ENCODE peak calls at places on chromosomes 3 and 15, in eight cellular contexts. One of them, this sample, is unnamed.

GRCh38 chr15:64892850-64893403 is 18.8 kb upstream of the ANKDD1A start:
- DNase-seq in left ventricle myocardium inferior: peak; percentile 11
- DNase-seq in brain microvascular endothelial cell: no peak
- DNase-seq in AG04449: no peak
- DNase-seq in upper lobe of right lung: no peak
- DNase-seq in glutamatergic neuron: no peak
- DNase-seq in adrenal gland: no peak
- DNase-seq in fibroblast of lung: no peak
- DNase-seq in this sample: no peak

GRCh38 chr15:52078876-52079700 is 33.5 kb downstream of the BCL2L10 start:
- DNase-seq in left ventricle myocardium inferior: peak; percentile 81
- DNase-seq in adrenal gland: peak; percentile 87
- DNase-seq in brain microvascular endothelial cell: peak; percentile 48
- DNase-seq in fibroblast of lung: peak; percentile 49
- DNase-seq in glutamatergic neuron: peak; percentile 94
- DNase-seq in AG04449: no peak
- DNase-seq in upper lobe of right lung: peak; percentile 89
- DNase-seq in this sample: peak; percentile 95

GRCh38 chr15:66620744-66621344 is 55.0 kb upstream of the LCTL start:
- DNase-seq in glutamatergic neuron: no peak
- DNase-seq in adrenal gland: no peak
- DNase-seq in upper lobe of right lung: no peak
- DNase-seq in AG04449: no peak
- DNase-seq in brain microvascular endothelial cell: no peak
- DNase-seq in fibroblast of lung: no peak
- DNase-seq in left ventricle myocardium inferior: no peak
- DNase-seq in this sample: no peak

GRCh38 chr3:87436781-87437543 is 160.6 kb upstream of the POU1F1 start:
- DNase-seq in adrenal gland: no peak
- DNase-seq in upper lobe of right lung: no peak
- DNase-seq in AG04449: peak; percentile 59
- DNase-seq in left ventricle myocardium inferior: no peak
- DNase-seq in fibroblast of lung: peak; percentile 90
- DNase-seq in glutamatergic neuron: no peak
- DNase-seq in brain microvascular endothelial cell: no peak
- DNase-seq in this sample: no peak

GRCh38 chr3:195139091-195139875 is 131.7 kb downstream of the XXYLT1 start:
- DNase-seq in fibroblast of lung: no peak
- DNase-seq in brain microvascular endothelial cell: no peak
- DNase-seq in glutamatergic neuron: no peak
- DNase-seq in upper lobe of right lung: no peak
- DNase-seq in left ventricle myocardium inferior: no peak
- DNase-seq in adrenal gland: no peak
- DNase-seq in AG04449: no peak
- DNase-seq in this sample: no peak

GRCh38 chr3:147613710-147614109 is 204.5 kb downstream of the ZIC1 start:
- DNase-seq in left ventricle myocardium inferior: no peak
- DNase-seq in brain microvascular endothelial cell: no peak
- DNase-seq in fibroblast of lung: no peak
- DNase-seq in adrenal gland: no peak
- DNase-seq in upper lobe of right lung: no peak
- DNase-seq in glutamatergic neuron: no peak
- DNase-seq in AG04449: no peak
- DNase-seq in this sample: no peak

GRCh38 chr3:12158387-12159226 is at the start of gene TIMP4:
- DNase-seq in AG04449: no peak
- DNase-seq in brain microvascular endothelial cell: peak; percentile 51
- DNase-seq in upper lobe of right lung: no peak
- DNase-seq in fibroblast of lung: peak; percentile 52
- DNase-seq in adrenal gland: peak; percentile 10
- DNase-seq in glutamatergic neuron: peak; percentile 25
- DNase-seq in left ventricle myocardium inferior: peak; percentile 62
- DNase-seq in this sample: no peak

GRCh38 chr3:17033516-17034168 is 148.9 kb downstream of the PLCL2 start:
- DNase-seq in brain microvascular endothelial cell: no peak
- DNase-seq in fibroblast of lung: peak; percentile 32
- DNase-seq in AG04449: no peak
- DNase-seq in upper lobe of right lung: no peak
- DNase-seq in left ventricle myocardium inferior: no peak
- DNase-seq in glutamatergic neuron: no peak
- DNase-seq in adrenal gland: peak; percentile 32
- DNase-seq in this sample: no peak

GRCh38 chr3:50651875-50652529 is 22.7 kb upstream of the DOCK3 start:
- DNase-seq in left ventricle myocardium inferior: no peak
- DNase-seq in upper lobe of right lung: no peak
- DNase-seq in glutamatergic neuron: no peak
- DNase-seq in fibroblast of lung: no peak
- DNase-seq in brain microvascular endothelial cell: no peak
- DNase-seq in adrenal gland: peak; percentile 48
- DNase-seq in AG04449: no peak
- DNase-seq in this sample: no peak

GRCh38 chr3:50655009-50655830 is 19.5 kb upstream of the DOCK3 start:
- DNase-seq in AG04449: no peak
- DNase-seq in upper lobe of right lung: peak; percentile 34
- DNase-seq in glutamatergic neuron: no peak
- DNase-seq in brain microvascular endothelial cell: no peak
- DNase-seq in left ventricle myocardium inferior: no peak
- DNase-seq in fibroblast of lung: no peak
- DNase-seq in adrenal gland: no peak
- DNase-seq in this sample: no peak

GRCh38 chr3:50654196-50654595 is 20.5 kb upstream of the DOCK3 start:
- DNase-seq in glutamatergic neuron: no peak
- DNase-seq in brain microvascular endothelial cell: no peak
- DNase-seq in left ventricle myocardium inferior: no peak
- DNase-seq in fibroblast of lung: no peak
- DNase-seq in adrenal gland: no peak
- DNase-seq in upper lobe of right lung: peak; percentile 32
- DNase-seq in AG04449: no peak
- DNase-seq in this sample: no peak

GRCh38 chr3:50651445-50651844 is 23.3 kb upstream of the DOCK3 start:
- DNase-seq in adrenal gland: no peak
- DNase-seq in upper lobe of right lung: no peak
- DNase-seq in AG04449: no peak
- DNase-seq in fibroblast of lung: no peak
- DNase-seq in left ventricle myocardium inferior: no peak
- DNase-seq in brain microvascular endothelial cell: no peak
- DNase-seq in glutamatergic neuron: no peak
- DNase-seq in this sample: no peak

GRCh38 chr3:50652709-50653108 is 22.0 kb upstream of the DOCK3 start:
- DNase-seq in AG04449: no peak
- DNase-seq in brain microvascular endothelial cell: no peak
- DNase-seq in glutamatergic neuron: no peak
- DNase-seq in left ventricle myocardium inferior: peak; percentile 49
- DNase-seq in adrenal gland: peak; percentile 30
- DNase-seq in fibroblast of lung: no peak
- DNase-seq in upper lobe of right lung: peak; percentile 75
- DNase-seq in this sample: no peak
- TF ChIP-seq CTCF in AG04449: peak; percentile 13
- TF ChIP-seq CTCF in brain microvascular endothelial cell: peak; percentile 63
- TF ChIP-seq CTCF in glutamatergic neuron: no peak
- TF ChIP-seq CTCF in left ventricle myocardium inferior: peak; percentile 61
- TF ChIP-seq CTCF in adrenal gland: peak; percentile 44
- TF ChIP-seq CTCF in fibroblast of lung: peak; percentile 24
- TF ChIP-seq CTCF in upper lobe of right lung: peak; percentile 47
- TF ChIP-seq CTCF in this sample: no peak

GRCh38 chr3:155369735-155370134 is 76.3 kb upstream of the STRIT1 start:
- DNase-seq in glutamatergic neuron: no peak
- DNase-seq in upper lobe of right lung: no peak
- DNase-seq in AG04449: no peak
- DNase-seq in left ventricle myocardium inferior: no peak
- DNase-seq in fibroblast of lung: no peak
- DNase-seq in brain microvascular endothelial cell: no peak
- DNase-seq in adrenal gland: no peak
- DNase-seq in this sample: no peak

GRCh38 chr3:155370764-155371503 is 77.5 kb upstream of the STRIT1 start:
- DNase-seq in glutamatergic neuron: no peak
- DNase-seq in AG04449: no peak
- DNase-seq in left ventricle myocardium inferior: no peak
- DNase-seq in fibroblast of lung: no peak
- DNase-seq in adrenal gland: no peak
- DNase-seq in brain microvascular endothelial cell: no peak
- DNase-seq in upper lobe of right lung: no peak
- DNase-seq in this sample: no peak

GRCh38 chr3:155367510-155367909 is 74.0 kb upstream of the STRIT1 start:
- DNase-seq in glutamatergic neuron: no peak
- DNase-seq in AG04449: no peak
- DNase-seq in fibroblast of lung: no peak
- DNase-seq in brain microvascular endothelial cell: no peak
- DNase-seq in upper lobe of right lung: no peak
- DNase-seq in left ventricle myocardium inferior: no peak
- DNase-seq in adrenal gland: no peak
- DNase-seq in this sample: no peak

GRCh38 chr3:155369244-155369643 is 75.8 kb upstream of the STRIT1 start:
- DNase-seq in glutamatergic neuron: no peak
- DNase-seq in brain microvascular endothelial cell: no peak
- DNase-seq in adrenal gland: no peak
- DNase-seq in left ventricle myocardium inferior: no peak
- DNase-seq in upper lobe of right lung: no peak
- DNase-seq in fibroblast of lung: no peak
- DNase-seq in AG04449: no peak
- DNase-seq in this sample: no peak

GRCh38 chr3:155370198-155370597 is 76.7 kb upstream of the STRIT1 start:
- DNase-seq in left ventricle myocardium inferior: peak; percentile 68
- DNase-seq in adrenal gland: no peak
- DNase-seq in upper lobe of right lung: no peak
- DNase-seq in brain microvascular endothelial cell: no peak
- DNase-seq in glutamatergic neuron: no peak
- DNase-seq in AG04449: no peak
- DNase-seq in fibroblast of lung: no peak
- DNase-seq in this sample: no peak
- TF ChIP-seq CTCF in left ventricle myocardium inferior: peak; percentile 62
- TF ChIP-seq CTCF in adrenal gland: no peak
- TF ChIP-seq CTCF in upper lobe of right lung: no peak
- TF ChIP-seq CTCF in brain microvascular endothelial cell: no peak
- TF ChIP-seq CTCF in glutamatergic neuron: no peak
- TF ChIP-seq CTCF in AG04449: no peak
- TF ChIP-seq CTCF in fibroblast of lung: no peak
- TF ChIP-seq CTCF in this sample: no peak

DNA sequence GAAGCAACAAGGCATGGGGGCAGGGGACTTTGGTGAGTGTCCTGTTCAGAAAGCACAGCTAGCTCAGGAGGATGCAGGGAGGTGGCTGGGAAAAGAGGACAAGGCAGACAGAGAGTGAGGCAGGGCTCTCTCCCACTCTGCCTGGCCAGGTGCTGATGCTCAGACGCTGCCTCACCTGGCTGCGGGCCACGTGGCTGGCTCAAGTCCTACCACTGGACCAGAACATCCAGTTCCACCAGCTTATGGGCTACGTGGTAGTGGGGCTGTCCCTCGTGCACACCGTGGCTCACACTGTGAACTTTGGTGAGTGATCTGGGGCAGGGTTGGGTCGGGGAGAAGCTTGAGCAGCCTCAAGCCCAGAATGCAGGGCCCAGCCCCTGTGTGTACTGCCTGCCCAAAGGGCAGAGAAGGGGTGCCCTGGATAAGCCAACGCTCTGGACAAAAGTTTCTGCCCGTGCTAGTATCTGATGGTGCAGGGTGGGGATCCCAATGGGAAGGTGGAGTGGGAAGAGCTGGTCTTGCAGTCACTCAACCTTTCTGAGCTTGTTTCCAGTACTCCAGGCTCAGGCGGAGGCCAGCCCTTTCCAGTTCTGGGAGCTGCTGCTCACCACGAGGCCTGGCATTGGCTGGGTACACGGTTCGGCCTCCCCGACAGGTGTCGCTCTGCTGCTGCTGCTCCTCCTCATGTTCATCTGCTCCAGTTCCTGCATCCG is 20.9 kb downstream of the NOX5 start:
- DNase-seq in upper lobe of right lung: no peak
- DNase-seq in adrenal gland: no peak
- DNase-seq in left ventricle myocardium inferior: no peak
- DNase-seq in brain microvascular endothelial cell: no peak
- DNase-seq in AG04449: no peak
- DNase-seq in fibroblast of lung: no peak
- DNase-seq in glutamatergic neuron: peak; percentile 36
- DNase-seq in this sample: no peak
- TF ChIP-seq CTCF in upper lobe of right lung: no peak
- TF ChIP-seq CTCF in adrenal gland: no peak
- TF ChIP-seq CTCF in left ventricle myocardium inferior: peak; percentile 37
- TF ChIP-seq CTCF in brain microvascular endothelial cell: peak; percentile 50
- TF ChIP-seq CTCF in AG04449: peak; percentile 43
- TF ChIP-seq CTCF in fibroblast of lung: no peak
- TF ChIP-seq CTCF in glutamatergic neuron: no peak
- TF ChIP-seq CTCF in this sample: no peak

GRCh38 chr15:96360581-96361308 is 30.2 kb downstream of the NR2F2 start:
- DNase-seq in left ventricle myocardium inferior: no peak
- DNase-seq in fibroblast of lung: no peak
- DNase-seq in AG04449: no peak
- DNase-seq in upper lobe of right lung: no peak
- DNase-seq in glutamatergic neuron: no peak
- DNase-seq in brain microvascular endothelial cell: no peak
- DNase-seq in adrenal gland: no peak
- DNase-seq in this sample: no peak

GRCh38 chr15:96361309-96362000 is 31.0 kb downstream of the NR2F2 start:
- DNase-seq in AG04449: no peak
- DNase-seq in glutamatergic neuron: no peak
- DNase-seq in upper lobe of right lung: no peak
- DNase-seq in fibroblast of lung: no peak
- DNase-seq in brain microvascular endothelial cell: no peak
- DNase-seq in adrenal gland: no peak
- DNase-seq in left ventricle myocardium inferior: no peak
- DNase-seq in this sample: no peak

GRCh38 chr15:96363692-96364091 is 33.2 kb downstream of the NR2F2 start:
- DNase-seq in brain microvascular endothelial cell: no peak
- DNase-seq in left ventricle myocardium inferior: no peak
- DNase-seq in upper lobe of right lung: no peak
- DNase-seq in adrenal gland: no peak
- DNase-seq in glutamatergic neuron: no peak
- DNase-seq in AG04449: no peak
- DNase-seq in fibroblast of lung: no peak
- DNase-seq in this sample: no peak

GRCh38 chr15:96362001-96362758 is 31.7 kb downstream of the NR2F2 start:
- DNase-seq in adrenal gland: no peak
- DNase-seq in AG04449: no peak
- DNase-seq in upper lobe of right lung: no peak
- DNase-seq in left ventricle myocardium inferior: no peak
- DNase-seq in fibroblast of lung: no peak
- DNase-seq in glutamatergic neuron: no peak
- DNase-seq in brain microvascular endothelial cell: no peak
- DNase-seq in this sample: no peak

DNA sequence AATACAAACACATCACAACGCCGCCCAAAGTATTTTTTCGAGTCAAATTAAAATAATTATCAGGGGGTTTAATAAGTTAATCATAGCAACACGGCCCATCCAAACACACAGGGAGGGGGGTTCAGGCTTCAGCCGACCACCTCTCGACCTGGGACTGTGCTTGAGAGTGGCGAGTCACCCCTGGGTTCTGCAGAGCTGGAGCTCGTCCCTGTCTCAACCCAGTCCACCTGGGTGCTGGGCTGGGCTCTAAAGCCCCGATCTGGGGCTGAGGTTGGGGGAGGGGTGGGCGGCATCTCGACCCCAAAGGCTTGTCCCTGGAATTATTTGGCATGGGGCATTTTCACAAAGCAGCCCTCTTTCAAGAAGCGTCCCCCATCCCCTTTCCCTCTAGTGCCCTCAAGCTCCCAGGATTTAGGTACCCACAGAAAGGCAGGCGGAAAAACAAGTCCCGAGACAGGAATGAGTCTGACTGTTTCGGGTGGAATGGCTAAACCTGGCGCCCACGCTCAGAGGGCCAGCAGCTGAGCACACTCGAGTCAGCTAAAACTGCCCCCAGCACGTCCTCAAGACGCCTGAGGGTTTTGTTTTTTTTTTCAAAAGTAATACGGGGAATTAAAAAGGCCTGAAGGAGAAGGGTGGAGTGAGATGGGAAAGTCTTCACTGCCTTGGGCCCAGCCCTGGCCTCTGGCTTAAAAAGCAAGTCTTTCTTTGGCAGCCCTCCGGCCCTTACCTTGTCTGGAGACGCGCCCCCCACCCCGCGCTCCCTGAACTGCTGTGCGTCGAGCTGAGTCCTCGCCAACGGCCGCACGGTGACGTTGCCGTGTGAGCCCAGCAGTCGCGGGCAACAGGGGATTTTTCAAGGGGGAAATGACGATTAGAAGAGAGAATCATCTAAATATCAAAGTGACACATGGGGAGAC is 32.5 kb downstream of the NR2F2 start:
- DNase-seq in left ventricle myocardium inferior: no peak
- DNase-seq in upper lobe of right lung: no peak
- DNase-seq in glutamatergic neuron: no peak
- DNase-seq in adrenal gland: no peak
- DNase-seq in fibroblast of lung: no peak
- DNase-seq in brain microvascular endothelial cell: no peak
- DNase-seq in AG04449: no peak
- DNase-seq in this sample: no peak
- TF ChIP-seq CTCF in left ventricle myocardium inferior: no peak
- TF ChIP-seq CTCF in upper lobe of right lung: no peak
- TF ChIP-seq CTCF in glutamatergic neuron: no peak
- TF ChIP-seq CTCF in adrenal gland: no peak
- TF ChIP-seq CTCF in fibroblast of lung: no peak
- TF ChIP-seq CTCF in brain microvascular endothelial cell: no peak
- TF ChIP-seq CTCF in AG04449: no peak
- TF ChIP-seq CTCF in this sample: no peak